ENCODE peak calls at places on chromosome 1, in nine cellular contexts. G, U, O, Y, N, D, X, M and K are unnamed samples.

GRCh38 chr1:1168451-1169411 is 4.9 kb upstream of the TTLL10 start:
- DNase-seq in G (no peak), U (no peak), O (peak; percentile 27), Y (no peak), N (peak; percentile 2), D (no peak), X (no peak), M (no peak), K (no peak)

GRCh38 chr1:53544731-53545515 is 85.7 kb downstream of the DMRTB1 start:
- DNase-seq in G (no peak), U (no peak), O (no peak), Y (no peak), N (no peak), D (no peak), X (no peak), M (no peak), K (no peak)

GRCh38 chr1:175499595-175500367 is 243.6 kb downstream of the TNR start:
- DNase-seq in G (no peak), U (no peak), O (no peak), Y (no peak), N (no peak), D (no peak), X (no peak), M (no peak), K (no peak)

GRCh38 chr1:35857830-35858229 is 25.2 kb upstream of the AGO1 start:
- DNase-seq in G (peak; percentile 12), U (no peak), O (no peak), Y (peak; percentile 58), N (peak; percentile 47), D (no peak), X (no peak), M (no peak), K (no peak)

GRCh38 chr1:160109686-160110085 is 5.9 kb upstream of the ATP1A2 start:
- DNase-seq in G (no peak), U (no peak), O (no peak), Y (no peak), N (no peak), D (no peak), X (no peak), M (peak; percentile 58), K (no peak)

GRCh38 chr1:63674238-63674864 is 81.1 kb downstream of the PGM1 start:
- DNase-seq in G (peak; percentile 82), U (peak; percentile 73), O (peak; percentile 84), Y (peak; percentile 91), N (peak; percentile 92), D (peak; percentile 80), X (peak; percentile 46), M (peak; percentile 95), K (peak; percentile 74)

GRCh38 chr1:23913212-23913880 is at the start of gene CNR2:
- DNase-seq in G (no peak), U (no peak), O (no peak), Y (no peak), N (no peak), D (no peak), X (no peak), M (no peak), K (no peak)

GRCh38 chr1:40438391-40439015 is 11.8 kb upstream of the ZFP69B start:
- DNase-seq in G (peak; percentile 16), U (no peak), O (no peak), Y (peak; percentile 56), N (peak; percentile 73), D (peak; percentile 18), X (no peak), M (no peak), K (no peak)

GRCh38 chr1:44664730-44665370 is 9.4 kb downstream of the TMEM53 start:
- DNase-seq in G (no peak), U (no peak), O (no peak), Y (no peak), N (no peak), D (no peak), X (no peak), M (no peak), K (no peak)

GRCh38 chr1:214102907-214103306 is 115.1 kb downstream of the PROX1 start:
- DNase-seq in G (peak; percentile 76), U (peak; percentile 4), O (no peak), Y (peak; percentile 91), N (no peak), D (peak; percentile 14), X (peak; percentile 7), M (peak; percentile 88), K (peak; percentile 63)

GRCh38 chr1:53585565-53585964 is 126.4 kb downstream of the DMRTB1 start:
- DNase-seq in G (no peak), U (no peak), O (no peak), Y (no peak), N (no peak), D (no peak), X (no peak), M (no peak), K (no peak)

GRCh38 chr1:2563205-2563604 is 7.0 kb downstream of the TNFRSF14 start:
- DNase-seq in G (no peak), U (no peak), O (no peak), Y (no peak), N (no peak), D (no peak), X (no peak), M (no peak), K (no peak)

GRCh38 chr1:1021860-1022259 is 1.9 kb downstream of the AGRN start:
- DNase-seq in G (no peak), U (no peak), O (no peak), Y (no peak), N (no peak), D (no peak), X (no peak), M (peak; percentile 67), K (no peak)

GRCh38 chr1:212162635-212163034 is 122.6 kb upstream of the PPP2R5A start:
- DNase-seq in G (peak; percentile 42), U (no peak), O (no peak), Y (peak; percentile 67), N (no peak), D (no peak), X (peak; percentile 16), M (no peak), K (peak; percentile 57)

GRCh38 chr1:204046346-204046745 is 26.6 kb upstream of the SOX13 start:
- DNase-seq in G (no peak), U (no peak), O (no peak), Y (no peak), N (no peak), D (no peak), X (no peak), M (no peak), K (no peak)

GRCh38 chr1:20472860-20473711 is 12.9 kb downstream of the CAMK2N1 start:
- DNase-seq in G (peak; percentile 47), U (no peak), O (peak; percentile 72), Y (peak; percentile 63), N (peak; percentile 95), D (peak; percentile 85), X (no peak), M (no peak), K (no peak)

GRCh38 chr1:172893146-172893841 is 157.4 kb downstream of the TNFSF18 start:
- DNase-seq in G (no peak), U (no peak), O (no peak), Y (peak; percentile 70), N (no peak), D (no peak), X (no peak), M (peak; percentile 49), K (no peak)

GRCh38 chr1:109478806-109479205 is 4.9 kb upstream of the ATXN7L2 start:
- DNase-seq in G (no peak), U (no peak), O (peak; percentile 58), Y (no peak), N (peak; percentile 77), D (no peak), X (no peak), M (peak; percentile 67), K (no peak)

GRCh38 chr1:217003355-217003754 is 280.1 kb upstream of the ESRRG start:
- DNase-seq in G (no peak), U (no peak), O (no peak), Y (no peak), N (no peak), D (no peak), X (no peak), M (no peak), K (no peak)
- H3K4me3 ChIP-seq in G (no peak overlapping the region), U (no peak overlapping the region), O (no peak overlapping the region), Y (no peak overlapping the region), N (no peak overlapping the region), D (no peak overlapping the region), X (no peak overlapping the region), M (no peak overlapping the region), K (no peak overlapping the region)

GRCh38 chr1:92084651-92085050 is 4.5 kb downstream of the BTBD8 start:
- DNase-seq in G (no peak), U (no peak), O (no peak), Y (no peak), N (no peak), D (no peak), X (no peak), M (no peak), K (no peak)
- H3K4me3 ChIP-seq in G (no peak overlapping the region), U (no peak overlapping the region), O (no peak overlapping the region), Y (no peak overlapping the region), N (no peak overlapping the region), D (no peak overlapping the region), X (no peak overlapping the region), M (no peak overlapping the region), K (no peak overlapping the region)

DNA sequence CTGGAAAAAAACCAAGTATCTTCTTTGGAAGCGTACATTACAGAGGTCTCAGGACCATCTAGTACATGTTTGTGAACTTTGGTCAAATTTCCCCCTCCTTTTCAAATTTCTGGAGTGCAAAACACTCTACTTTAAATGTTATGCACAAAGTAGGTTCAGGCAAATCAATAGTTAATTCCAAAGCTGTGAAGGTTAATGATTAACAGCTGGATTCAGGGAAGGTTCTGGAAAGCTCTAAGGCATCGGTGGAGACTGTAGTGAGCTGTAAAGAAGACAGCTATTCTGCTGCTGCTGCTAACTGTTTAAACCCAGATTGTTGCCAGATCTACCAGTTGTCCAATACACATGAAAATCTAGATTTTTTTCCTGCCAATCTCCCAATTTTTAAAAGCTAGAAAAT is 70.9 kb downstream of the ELAVL4 start:
- DNase-seq in G (no peak), U (no peak), O (no peak), Y (no peak), N (no peak), D (no peak), X (no peak), M (no peak), K (no peak)
- H3K4me3 ChIP-seq in G (no peak overlapping the region), U (no peak overlapping the region), O (no peak overlapping the region), Y (no peak overlapping the region), N (no peak overlapping the region), D (no peak overlapping the region), X (no peak overlapping the region), M (no peak overlapping the region), K (no peak overlapping the region)

DNA sequence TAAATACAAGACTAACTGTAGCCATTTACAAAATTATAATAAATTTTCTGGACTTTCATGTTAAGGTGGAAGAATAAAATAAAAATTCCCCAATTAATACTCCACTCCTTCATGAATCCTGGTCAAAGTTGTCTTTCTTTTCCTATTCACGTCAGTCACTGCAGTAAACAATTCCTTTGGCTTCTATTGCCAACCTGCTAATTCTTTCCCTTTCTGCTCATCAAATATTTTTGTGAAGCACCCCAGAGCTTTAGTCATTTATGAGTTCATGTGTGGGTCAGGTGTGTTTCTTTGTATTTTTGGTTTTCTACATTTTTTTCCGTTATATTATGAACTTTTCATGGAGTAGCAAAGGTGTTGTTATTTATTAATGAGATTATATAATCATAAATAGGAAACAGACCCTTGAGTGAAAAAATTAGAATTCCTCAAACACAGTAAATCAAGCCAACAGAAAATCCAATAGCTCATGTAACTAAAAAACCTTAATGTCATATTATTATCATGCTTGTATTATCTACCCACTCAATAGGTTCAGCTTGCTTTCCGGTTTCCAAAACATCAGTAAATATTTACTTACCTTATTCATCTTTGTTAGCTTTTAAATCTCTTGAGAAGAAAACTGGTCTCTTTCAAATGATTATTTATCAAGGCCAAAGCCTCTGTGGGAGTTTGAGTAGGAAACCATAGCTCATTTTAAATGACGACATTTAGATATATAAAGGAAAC is 29.6 kb upstream of the PLA2G4A start:
- DNase-seq in G (no peak), U (no peak), O (no peak), Y (no peak), N (no peak), D (no peak), X (no peak), M (no peak), K (no peak)
- H3K4me3 ChIP-seq in G (no peak overlapping the region), U (no peak overlapping the region), O (no peak overlapping the region), Y (no peak overlapping the region), N (no peak overlapping the region), D (no peak overlapping the region), X (no peak overlapping the region), M (no peak overlapping the region), K (no peak overlapping the region)